ENCODE peak calls at places on chromosomes 16 and 17, in seven cellular contexts. Z is ovary; F is tibial artery; R is CD8-positive, alpha-beta T cell; G is heart left ventricle; X is body of pancreas; U is neuronal stem cell. V is an unnamed sample. For H3K4me1 and H3K27me3, the result is how much of the 10 kb centered on the place peaks cover.

GRCh38 chr16:64629622-64630021 is 492.2 kb downstream of the CDH11 start:
- DNase-seq in Z (no peak), F (no peak), R (no peak), G (no peak), X (no peak), U (no peak), V (no peak)

GRCh38 chr16:56603589-56603988 is 4.8 kb upstream of the MT2A start:
- DNase-seq in Z (no peak), F (no peak), R (no peak), G (peak), X (peak), U (no peak), V (peak)

GRCh38 chr16:6863135-6863534 is 469.5 kb upstream of the RBFOX1 start:
- DNase-seq in Z (no peak), F (no peak), R (no peak), G (no peak), X (no peak), U (peak), V (no peak)

GRCh38 chr17:77727216-77727615 is 231.3 kb upstream of the TNRC6C start:
- DNase-seq in Z (no peak), F (no peak), R (peak), G (no peak), X (no peak), U (no peak), V (no peak)

GRCh38 chr16:53055603-53056527 is 1.1 kb downstream of the CHD9 start:
- DNase-seq in Z (peak), F (no peak), R (no peak), G (peak), X (no peak), U (peak), V (peak)

GRCh38 chr17:1177099-1177996 is 2.4 kb downstream of the ABR start:
- DNase-seq in Z (no peak), F (no peak), R (no peak), G (peak), X (no peak), U (no peak), V (no peak)

GRCh38 chr16:26111900-26112299 is 420.1 kb downstream of the HS3ST4 start:
- DNase-seq in Z (no peak), F (no peak), R (no peak), G (no peak), X (no peak), U (no peak), V (no peak)

GRCh38 chr17:38735161-38735997 is 5.2 kb downstream of the CISD3 start:
- DNase-seq in Z (peak), F (peak), R (peak), G (peak), X (peak), U (no peak), V (peak)

GRCh38 chr17:6713130-6713917 is at the start of gene SLC13A5:
- DNase-seq in Z (peak), F (no peak), R (peak), G (peak), X (no peak), U (peak), V (peak)

GRCh38 chr16:27230562-27230991 is 27.3 kb downstream of the KDM8 start:
- DNase-seq in Z (no peak), F (no peak), R (peak), G (no peak), X (no peak), U (no peak), V (no peak)

GRCh38 chr17:19494961-19495806 is 38.5 kb upstream of the SLC47A1 start:
- DNase-seq in Z (no peak), F (peak), R (no peak), G (no peak), X (no peak), U (no peak), V (no peak)

GRCh38 chr17:40491486-40491885 is 9.9 kb downstream of the TNS4 start:
- DNase-seq in Z (no peak), F (no peak), R (no peak), G (no peak), X (no peak), U (no peak), V (peak)

GRCh38 chr16:3800477-3801270 is 79.8 kb downstream of the CREBBP start:
- DNase-seq in Z (no peak), F (no peak), R (peak), G (no peak), X (no peak), U (no peak), V (no peak)

GRCh38 chr17:8376302-8377067 is at the start of gene KRABD2:
- DNase-seq in Z (peak), F (peak), R (peak), G (peak), X (peak), U (peak), V (peak)

GRCh38 chr16:75742424-75743047 is 16.2 kb upstream of the CPHXL start:
- DNase-seq in Z (no peak), F (no peak), R (no peak), G (no peak), X (no peak), U (peak), V (no peak)

GRCh38 chr17:74130841-74131240 is 72.6 kb upstream of the RPL38 start:
- DNase-seq in Z (no peak), F (peak), R (no peak), G (no peak), X (no peak), U (no peak), V (no peak)

GRCh38 chr16:5928476-5929055 is 831.0 kb upstream of the EEF2KMT start:
- DNase-seq in Z (no peak), F (no peak), R (no peak), G (no peak), X (no peak), U (peak), V (no peak)

GRCh38 chr17:74986206-74986576 is 1.2 kb upstream of the CDR2L start:
- DNase-seq in Z (no peak), F (no peak), R (no peak), G (no peak), X (no peak), U (no peak), V (no peak)

GRCh38 chr17:61070649-61071048 is 329.0 kb upstream of the TBX2 start:
- DNase-seq in Z (no peak), F (no peak), R (no peak), G (no peak), X (no peak), U (no peak), V (no peak)

GRCh38 chr17:57338257-57338919 is 82.1 kb downstream of the MSI2 start:
- DNase-seq in Z (no peak), F (no peak), R (no peak), G (no peak), X (no peak), U (no peak), V (no peak)

GRCh38 chr17:50935201-50936124 is 69.3 kb upstream of the TOB1 start:
- DNase-seq in Z (no peak), F (peak), R (no peak), G (no peak), X (peak), U (no peak), V (peak)

GRCh38 chr17:31882571-31882970 is 18.9 kb downstream of the UTP6 start:
- DNase-seq in Z (no peak), F (peak), R (no peak), G (no peak), X (no peak), U (no peak), V (no peak)

GRCh38 chr17:29063992-29064391 is 21.1 kb downstream of the PIPOX start:
- DNase-seq in Z (no peak), F (no peak), R (no peak), G (no peak), X (no peak), U (no peak), V (no peak)

GRCh38 chr17:68849673-68850260 is 105.4 kb downstream of the ABCA8 start:
- DNase-seq in Z (no peak), F (no peak), R (no peak), G (no peak), X (no peak), U (no peak), V (no peak)

GRCh38 chr17:29074488-29074887 is 31.5 kb downstream of the PIPOX start:
- DNase-seq in Z (no peak), F (no peak), R (no peak), G (peak), X (no peak), U (no peak), V (no peak)

GRCh38 chr16:24645739-24646645 is 83.5 kb upstream of the TNRC6A start:
- DNase-seq in Z (peak), F (no peak), R (no peak), G (no peak), X (no peak), U (no peak), V (no peak)

GRCh38 chr17:1447061-1447460 is 9.0 kb downstream of the CRK start:
- DNase-seq in Z (no peak), F (no peak), R (no peak), G (no peak), X (no peak), U (no peak), V (no peak)

GRCh38 chr17:41651625-41652460 is 27.5 kb upstream of the KRT17 start:
- DNase-seq in Z (no peak), F (peak), R (no peak), G (no peak), X (peak), U (no peak), V (peak)

GRCh38 chr17:45284176-45285140 is 22.6 kb upstream of the SPATA32 start:
- DNase-seq in Z (no peak), F (no peak), R (peak), G (peak), X (no peak), U (no peak), V (no peak)

GRCh38 chr16:29815032-29815721 is 775 bp upstream of the PAGR1 start:
- DNase-seq in Z (peak), F (peak), R (peak), G (peak), X (peak), U (no peak), V (peak)

DNA sequence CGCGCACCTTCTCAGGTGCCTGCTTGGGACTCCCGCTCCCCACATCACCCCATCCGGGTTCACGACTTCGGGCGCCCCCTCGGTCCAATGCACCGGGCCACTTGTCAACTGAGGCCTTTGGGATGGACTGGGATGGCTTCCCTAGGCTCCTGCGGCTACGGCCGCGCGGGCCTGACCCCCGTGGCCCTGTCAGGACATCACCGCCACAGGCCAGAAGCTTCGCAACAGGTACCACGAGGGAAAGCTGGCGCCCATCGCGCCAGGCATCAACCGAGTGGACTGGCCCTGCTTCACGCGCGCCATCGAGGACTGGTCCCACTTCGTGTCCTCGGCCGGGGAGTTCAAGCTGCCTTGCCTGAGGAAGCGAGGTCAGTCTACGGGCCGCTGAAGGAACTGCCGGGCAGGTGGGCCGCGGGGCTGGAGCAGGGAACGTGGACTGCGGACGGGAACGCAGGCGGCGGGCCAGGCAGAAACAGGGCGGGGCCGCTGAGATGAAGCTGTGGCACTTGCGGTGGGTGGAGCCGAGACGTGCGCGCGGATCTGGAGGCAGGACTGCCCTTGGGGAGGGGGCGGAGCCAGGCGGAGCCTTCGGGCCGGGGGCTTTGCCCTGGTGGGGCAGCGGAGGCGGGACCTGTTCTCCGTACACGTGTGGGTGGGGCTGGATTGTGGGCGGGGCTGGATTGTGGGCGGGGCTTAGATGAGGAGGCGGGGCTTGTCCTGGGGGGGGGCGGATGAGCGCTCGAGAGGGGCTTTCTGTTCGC is 13.7 kb upstream of the CNGB1 start:
- DNase-seq in Z (peak), F (peak), R (peak), G (peak), X (peak), U (peak), V (peak)
- H3K4me3 ChIP-seq in Z (peak), F (peak), R (peak), G (peak), X (peak), U (peak), V (peak)

GRCh38 chr17:81335388-81336157 is 40.5 kb upstream of the SLC38A10 start:
- DNase-seq in Z (no peak), F (no peak), R (no peak), G (no peak), X (no peak), U (no peak), V (peak)

GRCh38 chr17:81333626-81334368 is 38.7 kb upstream of the SLC38A10 start:
- DNase-seq in Z (no peak), F (no peak), R (no peak), G (no peak), X (no peak), U (no peak), V (no peak)

GRCh38 chr17:81336296-81336929 is 41.3 kb upstream of the SLC38A10 start:
- DNase-seq in Z (no peak), F (no peak), R (no peak), G (no peak), X (no peak), U (no peak), V (no peak)

GRCh38 chr17:81334419-81334896 is 39.4 kb upstream of the SLC38A10 start:
- DNase-seq in Z (no peak), F (no peak), R (no peak), G (no peak), X (no peak), U (no peak), V (no peak)

GRCh38 chr17:81334987-81335386 is 39.9 kb upstream of the SLC38A10 start:
- DNase-seq in Z (no peak), F (no peak), R (no peak), G (no peak), X (no peak), U (no peak), V (no peak)
- H3K4me1 ChIP-seq in Z (under half), F (under half), R (under half), G (under half), X (half or more), U (under half), V (under half)

GRCh38 chr17:79127534-79128135 is 53.0 kb downstream of the ENGASE start:
- DNase-seq in Z (no peak), F (no peak), R (no peak), G (no peak), X (no peak), U (no peak), V (no peak)

GRCh38 chr17:79123988-79124387 is 49.4 kb downstream of the ENGASE start:
- DNase-seq in Z (no peak), F (no peak), R (no peak), G (no peak), X (no peak), U (no peak), V (no peak)

GRCh38 chr17:79124513-79125209 is 50.0 kb downstream of the ENGASE start:
- DNase-seq in Z (no peak), F (no peak), R (no peak), G (no peak), X (no peak), U (no peak), V (no peak)

GRCh38 chr17:79126139-79126538 is 51.5 kb downstream of the ENGASE start:
- DNase-seq in Z (no peak), F (no peak), R (no peak), G (no peak), X (no peak), U (no peak), V (peak)

DNA sequence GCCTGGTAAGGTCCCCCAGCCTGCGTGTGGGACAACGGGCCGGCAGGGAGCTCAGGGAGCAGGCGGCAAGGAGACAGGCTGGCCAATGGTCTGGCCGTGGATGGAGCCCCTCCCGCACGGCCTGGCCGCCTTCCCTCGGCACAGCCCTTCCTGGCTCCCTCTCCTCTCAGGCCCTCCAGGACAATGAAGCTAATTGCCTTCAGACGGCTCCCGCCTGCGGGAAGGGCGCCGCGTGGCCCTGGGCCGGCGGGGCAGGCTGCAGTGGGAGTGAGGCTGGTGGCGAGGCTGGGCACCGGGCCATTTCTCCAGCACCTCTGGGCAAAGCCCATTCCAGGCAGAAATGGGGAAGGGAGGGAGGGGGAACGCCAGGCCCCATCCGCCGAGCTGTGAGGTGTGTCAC is 50.9 kb downstream of the ENGASE start:
- DNase-seq in Z (no peak), F (no peak), R (no peak), G (no peak), X (no peak), U (no peak), V (peak)
- H3K27me3 ChIP-seq in Z (under half), F (under half), R (under half), G (under half), X (under half), U (under half), V (under half)

GRCh38 chr16:19908921-19909320 is 24.3 kb upstream of the GPRC5B start:
- DNase-seq in Z (no peak), F (no peak), R (no peak), G (no peak), X (no peak), U (no peak), V (no peak)
- H3K4me3 ChIP-seq in Z (no peak), F (no peak), R (no peak), G (no peak), X (no peak), U (no peak), V (no peak)

GRCh38 chr17:17351901-17352781 is 49.0 kb downstream of the NT5M start:
- DNase-seq in Z (no peak), F (peak), R (no peak), G (peak), X (no peak), U (no peak), V (no peak)
- H3K4me1 ChIP-seq in Z (under half), F (under half), R (under half), G (under half), X (under half), U (under half), V (under half)

GRCh38 chr16:54290203-54291106 is 3.9 kb upstream of the IRX3 start:
- DNase-seq in Z (no peak), F (no peak), R (no peak), G (no peak), X (no peak), U (peak), V (no peak)
- H3K27me3 ChIP-seq in Z (under half), F (under half), R (under half), G (under half), X (under half), U (under half), V (under half)

GRCh38 chr16:83826146-83826913 is 18.6 kb downstream of the HSBP1 start:
- DNase-seq in Z (peak), F (peak), R (peak), G (peak), X (peak), U (peak), V (peak)
- H3K4me3 ChIP-seq in Z (no peak), F (no peak), R (no peak), G (no peak), X (no peak), U (no peak), V (no peak)

DNA sequence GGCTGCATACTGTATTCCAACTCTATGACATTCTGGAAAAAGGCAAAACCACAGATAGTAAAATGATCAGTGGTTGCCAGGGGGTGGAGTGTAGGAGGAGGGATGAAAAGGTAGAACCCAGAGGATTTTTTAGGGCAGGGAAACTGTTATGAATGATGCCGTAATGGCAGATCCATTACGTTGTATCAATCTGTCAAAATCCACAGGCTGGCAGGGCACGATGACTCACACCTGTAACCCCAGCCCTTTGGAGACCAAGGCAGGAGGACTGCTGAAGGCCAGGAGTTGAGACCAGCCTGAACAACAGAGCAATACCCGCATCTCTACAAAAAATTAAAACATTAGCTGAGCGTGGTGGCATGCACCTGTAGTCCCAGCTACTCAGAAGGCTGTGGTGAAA is 91.8 kb downstream of the RMI2 start:
- DNase-seq in Z (no peak), F (no peak), R (no peak), G (no peak), X (no peak), U (no peak), V (no peak)
- H3K4me1 ChIP-seq in Z (under half), F (under half), R (under half), G (under half), X (under half), U (under half), V (under half)

DNA sequence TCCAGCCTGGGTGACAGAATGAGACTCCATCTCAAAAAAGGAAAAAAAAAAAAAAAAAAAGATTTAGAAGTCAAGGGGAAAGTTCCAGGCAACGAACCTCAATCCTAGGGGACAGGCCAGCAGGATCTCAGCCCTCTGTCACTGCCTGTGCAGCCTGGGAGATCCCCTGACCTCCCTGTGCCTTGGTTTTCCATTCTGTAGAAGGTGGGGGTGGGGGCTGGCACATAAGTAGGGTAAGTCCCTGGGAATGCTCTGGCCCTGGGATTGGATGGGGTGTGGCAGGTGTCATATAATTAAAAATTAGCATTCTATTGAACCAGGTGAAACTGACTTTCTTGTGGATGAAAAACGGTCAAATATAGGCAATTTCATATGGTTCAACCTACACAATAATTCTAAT is 90.5 kb downstream of the C16orf78 start:
- DNase-seq in Z (no peak), F (peak), R (no peak), G (no peak), X (peak), U (no peak), V (no peak)
- H3K27me3 ChIP-seq in Z (under half), F (under half), R (under half), G (under half), X (under half), U (under half), V (under half)

V was measured in thyroid gland.